ENCODE peak calls at places on chromosomes 3 and 15, in six cellular contexts. J is GM12878, A is GM23248, H is IMR-90, V is DND-41, Y is GM23338. U is an unnamed sample.

GRCh38 chr15:80275946-80276345 is 23.9 kb upstream of the CTXND1 start:
- DNase-seq in Y (no peak), H (peak; percentile 40), A (peak; percentile 47), V (no peak), J (no peak), U (no peak)

GRCh38 chr3:4772171-4772804 is 206.9 kb upstream of the BHLHE40 start:
- DNase-seq in A (peak; percentile 89), J (no peak), Y (no peak), V (no peak), H (peak; percentile 68), U (no peak)

GRCh38 chr3:278300-279064 is 81.9 kb downstream of the CHL1 start:
- DNase-seq in H (no peak), Y (no peak), A (no peak), V (no peak), J (peak; percentile 89), U (no peak)

GRCh38 chr15:77654975-77655374 is 22.3 kb upstream of the LINGO1 start:
- DNase-seq in J (no peak), A (peak; percentile 17), V (peak; percentile 15), H (no peak), Y (peak; percentile 86), U (no peak)

GRCh38 chr3:20668411-20668810 is 482.4 kb upstream of the SGO1 start:
- DNase-seq in A (no peak), J (no peak), H (no peak), V (no peak), Y (peak; percentile 79), U (peak; percentile 9)

GRCh38 chr3:58167431-58168351 is 43.1 kb downstream of the DNASE1L3 start:
- DNase-seq in Y (peak; percentile 74), V (peak; percentile 71), H (peak; percentile 65), J (no peak), A (peak; percentile 87), U (no peak)

GRCh38 chr15:65033659-65034269 is 4.3 kb upstream of the MTFMT start:
- DNase-seq in Y (peak; percentile 66), A (peak; percentile 79), J (no peak), V (peak; percentile 19), H (peak; percentile 66), U (no peak)

GRCh38 chr3:114370537-114371174 is 76.8 kb downstream of the TIGIT start:
- DNase-seq in Y (peak; percentile 75), V (no peak), J (no peak), A (no peak), H (no peak), U (no peak)

GRCh38 chr3:71309342-71309741 is 274.2 kb downstream of the FOXP1 start:
- DNase-seq in A (peak; percentile 31), H (no peak), J (no peak), V (peak; percentile 56), Y (no peak), U (no peak)

GRCh38 chr3:185272051-185272450 is 18.2 kb upstream of the EHHADH start:
- DNase-seq in V (no peak), A (peak; percentile 42), J (no peak), Y (no peak), H (peak; percentile 42), U (no peak)

GRCh38 chr3:9986230-9986725 is 363 bp downstream of the EMC3 start:
- DNase-seq in V (no peak), A (no peak), J (no peak), H (no peak), Y (no peak), U (no peak)

GRCh38 chr15:31399544-31400171 is 73.0 kb downstream of the KLF13 start:
- DNase-seq in A (peak; percentile 51), H (peak; percentile 15), J (no peak), Y (no peak), V (no peak), U (no peak)

GRCh38 chr15:40929730-40930429 is 740 bp downstream of the DLL4 start:
- DNase-seq in H (peak; percentile 64), Y (peak; percentile 67), A (peak; percentile 73), J (no peak), V (no peak), U (no peak)

GRCh38 chr3:32340039-32340438 is 51.6 kb upstream of the CMTM7 start:
- DNase-seq in H (peak; percentile 35), Y (peak; percentile 82), V (peak; percentile 37), A (peak; percentile 48), J (no peak), U (peak; percentile 49)

GRCh38 chr3:76643620-76644019 is 396.3 kb upstream of the ROBO2 start:
- DNase-seq in Y (no peak), V (no peak), J (no peak), A (no peak), H (no peak), U (no peak)

GRCh38 chr3:186515115-186515514 is 29.1 kb downstream of the CRYGS start:
- DNase-seq in J (no peak), A (no peak), V (peak; percentile 11), Y (no peak), H (no peak), U (no peak)

GRCh38 chr3:171376125-171376947 is 83.9 kb downstream of the TNIK start:
- DNase-seq in A (peak; percentile 59), J (no peak), V (no peak), H (peak; percentile 65), Y (no peak), U (no peak)

GRCh38 chr3:157460253-157460652 is 23.6 kb downstream of the PTX3 start:
- DNase-seq in V (no peak), Y (no peak), H (peak; percentile 92), J (no peak), A (peak; percentile 57), U (no peak)
- H2AFZ ChIP-seq in V (no peak overlapping the region), Y (no peak overlapping the region), H (peak overlapping the region; percentile 65), J (no peak overlapping the region), A (peak overlapping the region; percentile 36), U (no peak overlapping the region)

GRCh38 chr3:27093771-27094170 is 275.4 kb downstream of the NEK10 start:
- DNase-seq in J (no peak), Y (no peak), A (peak; percentile 10), V (no peak), H (no peak), U (no peak)
- H2AFZ ChIP-seq in J (no peak overlapping the region), Y (no peak overlapping the region), A (no peak overlapping the region), V (no peak overlapping the region), H (no peak overlapping the region), U (no peak overlapping the region)

GRCh38 chr3:194045289-194045688 is 90.7 kb upstream of the HES1 start:
- DNase-seq in J (peak; percentile 41), Y (no peak), H (no peak), V (no peak), A (no peak), U (no peak)
- H2AFZ ChIP-seq in J (no peak overlapping the region), Y (no peak overlapping the region), H (no peak overlapping the region), V (no peak overlapping the region), A (no peak overlapping the region), U (no peak overlapping the region)

GRCh38 chr3:52136513-52136912 is 17.7 kb downstream of the POC1A start:
- DNase-seq in A (no peak), Y (no peak), H (no peak), J (no peak), V (no peak), U (no peak)

GRCh38 chr3:52135332-52135731 is 18.9 kb downstream of the POC1A start:
- DNase-seq in H (no peak), V (no peak), J (no peak), A (no peak), Y (no peak), U (no peak)

GRCh38 chr3:52130966-52131637 is 23.1 kb downstream of the POC1A start:
- DNase-seq in J (no peak), A (no peak), Y (no peak), H (no peak), V (no peak), U (no peak)

GRCh38 chr3:52134761-52135160 is 19.5 kb downstream of the POC1A start:
- DNase-seq in H (no peak), V (peak; percentile 16), J (no peak), A (no peak), Y (no peak), U (no peak)

DNA sequence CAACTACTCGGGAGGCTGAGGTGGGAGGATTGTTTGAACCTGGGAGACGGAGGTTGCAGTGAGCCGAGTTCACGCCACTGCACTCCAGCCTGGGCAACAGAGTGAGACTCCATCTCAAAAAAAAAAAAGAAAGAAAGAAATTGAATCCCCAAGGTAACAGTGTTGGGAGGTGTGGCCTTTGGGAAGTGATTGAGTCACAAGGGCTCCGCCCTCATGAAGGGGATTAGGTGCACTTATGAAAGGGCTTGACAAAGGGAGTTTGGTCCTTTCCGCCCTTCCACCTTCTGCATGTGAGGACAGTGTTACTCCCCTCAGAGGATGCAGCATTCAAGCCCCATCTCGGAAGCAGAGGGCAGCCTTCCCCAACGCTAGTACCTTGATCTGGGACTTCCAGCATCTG is 21.3 kb downstream of the POC1A start:
- DNase-seq in H (no peak), J (no peak), A (no peak), Y (no peak), V (no peak), U (no peak)
- H2AFZ ChIP-seq in H (no peak overlapping the region), J (no peak overlapping the region), A (no peak overlapping the region), Y (no peak overlapping the region), V (no peak overlapping the region), U (no peak overlapping the region)